ENCODE peak calls at places on chromosomes 3 and 15, in nine cellular contexts. One of them, this sample, is unnamed.

GRCh38 chr3:79167651-79168416 is 600.0 kb downstream of the ROBO1 start:
- DNase-seq in IMR-90: peak; percentile 97
- DNase-seq in esophagus muscularis mucosa: no peak
- DNase-seq in HT1080: peak; percentile 78
- DNase-seq in stimulated activated CD4-positive, alpha-beta T cell treated with anti-CD3 and anti-CD28 coated beads, Interleukin-15, amount 100 ng/mL, for 1 hour: no peak
- DNase-seq in heart left ventricle: no peak
- DNase-seq in ecto neural progenitor cell: no peak
- DNase-seq in stimulated activated naive B cell treated with anti-CD40 and anti-IgM and Interleukin-4, amounts not matched to agents 10 μg/mL and 1 μg/mL and 100 μg/mL, for 72 hours: no peak
- DNase-seq in AG04450: peak; percentile 86
- DNase-seq in this sample: no peak

GRCh38 chr15:66948294-66948693 is 117.1 kb upstream of the SMAD3 start:
- DNase-seq in IMR-90: peak; percentile 50
- DNase-seq in esophagus muscularis mucosa: no peak
- DNase-seq in HT1080: peak; percentile 52
- DNase-seq in stimulated activated CD4-positive, alpha-beta T cell treated with anti-CD3 and anti-CD28 coated beads, Interleukin-15, amount 100 ng/mL, for 1 hour: no peak
- DNase-seq in heart left ventricle: no peak
- DNase-seq in ecto neural progenitor cell: no peak
- DNase-seq in stimulated activated naive B cell treated with anti-CD40 and anti-IgM and Interleukin-4, amounts not matched to agents 10 μg/mL and 1 μg/mL and 100 μg/mL, for 72 hours: no peak
- DNase-seq in AG04450: no peak
- DNase-seq in this sample: no peak

GRCh38 chr3:158430968-158431367 is 140.0 kb upstream of the MLF1 start:
- DNase-seq in IMR-90: peak; percentile 42
- DNase-seq in esophagus muscularis mucosa: no peak
- DNase-seq in HT1080: no peak
- DNase-seq in stimulated activated CD4-positive, alpha-beta T cell treated with anti-CD3 and anti-CD28 coated beads, Interleukin-15, amount 100 ng/mL, for 1 hour: no peak
- DNase-seq in heart left ventricle: no peak
- DNase-seq in ecto neural progenitor cell: no peak
- DNase-seq in stimulated activated naive B cell treated with anti-CD40 and anti-IgM and Interleukin-4, amounts not matched to agents 10 μg/mL and 1 μg/mL and 100 μg/mL, for 72 hours: no peak
- DNase-seq in AG04450: no peak
- DNase-seq in this sample: no peak

GRCh38 chr3:40756500-40756899 is 231.7 kb downstream of the ZNF621 start:
- DNase-seq in IMR-90: no peak
- DNase-seq in esophagus muscularis mucosa: no peak
- DNase-seq in HT1080: no peak
- DNase-seq in stimulated activated CD4-positive, alpha-beta T cell treated with anti-CD3 and anti-CD28 coated beads, Interleukin-15, amount 100 ng/mL, for 1 hour: no peak
- DNase-seq in heart left ventricle: no peak
- DNase-seq in ecto neural progenitor cell: no peak
- DNase-seq in stimulated activated naive B cell treated with anti-CD40 and anti-IgM and Interleukin-4, amounts not matched to agents 10 μg/mL and 1 μg/mL and 100 μg/mL, for 72 hours: no peak
- DNase-seq in AG04450: no peak
- DNase-seq in this sample: no peak

GRCh38 chr3:122760457-122761271 is 33.0 kb downstream of the HSPBAP1 start:
- DNase-seq in IMR-90: no peak
- DNase-seq in esophagus muscularis mucosa: no peak
- DNase-seq in HT1080: no peak
- DNase-seq in stimulated activated CD4-positive, alpha-beta T cell treated with anti-CD3 and anti-CD28 coated beads, Interleukin-15, amount 100 ng/mL, for 1 hour: no peak
- DNase-seq in heart left ventricle: no peak
- DNase-seq in ecto neural progenitor cell: no peak
- DNase-seq in stimulated activated naive B cell treated with anti-CD40 and anti-IgM and Interleukin-4, amounts not matched to agents 10 μg/mL and 1 μg/mL and 100 μg/mL, for 72 hours: no peak
- DNase-seq in AG04450: no peak
- DNase-seq in this sample: no peak

GRCh38 chr3:27046346-27046745 is 322.8 kb downstream of the NEK10 start:
- DNase-seq in IMR-90: no peak
- DNase-seq in esophagus muscularis mucosa: no peak
- DNase-seq in HT1080: no peak
- DNase-seq in stimulated activated CD4-positive, alpha-beta T cell treated with anti-CD3 and anti-CD28 coated beads, Interleukin-15, amount 100 ng/mL, for 1 hour: no peak
- DNase-seq in heart left ventricle: no peak
- DNase-seq in ecto neural progenitor cell: no peak
- DNase-seq in stimulated activated naive B cell treated with anti-CD40 and anti-IgM and Interleukin-4, amounts not matched to agents 10 μg/mL and 1 μg/mL and 100 μg/mL, for 72 hours: no peak
- DNase-seq in AG04450: no peak
- DNase-seq in this sample: no peak

GRCh38 chr3:181723064-181723463 is 11.3 kb downstream of the SOX2 start:
- DNase-seq in IMR-90: no peak
- DNase-seq in esophagus muscularis mucosa: no peak
- DNase-seq in HT1080: no peak
- DNase-seq in stimulated activated CD4-positive, alpha-beta T cell treated with anti-CD3 and anti-CD28 coated beads, Interleukin-15, amount 100 ng/mL, for 1 hour: no peak
- DNase-seq in heart left ventricle: no peak
- DNase-seq in ecto neural progenitor cell: no peak
- DNase-seq in stimulated activated naive B cell treated with anti-CD40 and anti-IgM and Interleukin-4, amounts not matched to agents 10 μg/mL and 1 μg/mL and 100 μg/mL, for 72 hours: no peak
- DNase-seq in AG04450: no peak
- DNase-seq in this sample: no peak

GRCh38 chr3:100963041-100963440 is 30.2 kb downstream of the ABI3BP start:
- DNase-seq in IMR-90: no peak
- DNase-seq in esophagus muscularis mucosa: no peak
- DNase-seq in HT1080: no peak
- DNase-seq in stimulated activated CD4-positive, alpha-beta T cell treated with anti-CD3 and anti-CD28 coated beads, Interleukin-15, amount 100 ng/mL, for 1 hour: no peak
- DNase-seq in heart left ventricle: no peak
- DNase-seq in ecto neural progenitor cell: no peak
- DNase-seq in stimulated activated naive B cell treated with anti-CD40 and anti-IgM and Interleukin-4, amounts not matched to agents 10 μg/mL and 1 μg/mL and 100 μg/mL, for 72 hours: no peak
- DNase-seq in AG04450: no peak
- DNase-seq in this sample: no peak

GRCh38 chr3:124784686-124785382 is 54.6 kb downstream of the UMPS start:
- DNase-seq in IMR-90: no peak
- DNase-seq in esophagus muscularis mucosa: no peak
- DNase-seq in HT1080: no peak
- DNase-seq in stimulated activated CD4-positive, alpha-beta T cell treated with anti-CD3 and anti-CD28 coated beads, Interleukin-15, amount 100 ng/mL, for 1 hour: no peak
- DNase-seq in heart left ventricle: no peak
- DNase-seq in ecto neural progenitor cell: no peak
- DNase-seq in stimulated activated naive B cell treated with anti-CD40 and anti-IgM and Interleukin-4, amounts not matched to agents 10 μg/mL and 1 μg/mL and 100 μg/mL, for 72 hours: peak; percentile 23
- DNase-seq in AG04450: no peak
- DNase-seq in this sample: no peak

GRCh38 chr3:45623846-45624245 is 29.3 kb downstream of the LIMD1 start:
- DNase-seq in IMR-90: no peak
- DNase-seq in esophagus muscularis mucosa: no peak
- DNase-seq in HT1080: no peak
- DNase-seq in stimulated activated CD4-positive, alpha-beta T cell treated with anti-CD3 and anti-CD28 coated beads, Interleukin-15, amount 100 ng/mL, for 1 hour: no peak
- DNase-seq in heart left ventricle: no peak
- DNase-seq in ecto neural progenitor cell: no peak
- DNase-seq in stimulated activated naive B cell treated with anti-CD40 and anti-IgM and Interleukin-4, amounts not matched to agents 10 μg/mL and 1 μg/mL and 100 μg/mL, for 72 hours: no peak
- DNase-seq in AG04450: no peak
- DNase-seq in this sample: no peak

GRCh38 chr3:127779747-127780146 is 42.6 kb downstream of the MGLL start:
- DNase-seq in IMR-90: peak; percentile 69
- DNase-seq in esophagus muscularis mucosa: no peak
- DNase-seq in HT1080: peak; percentile 86
- DNase-seq in stimulated activated CD4-positive, alpha-beta T cell treated with anti-CD3 and anti-CD28 coated beads, Interleukin-15, amount 100 ng/mL, for 1 hour: no peak
- DNase-seq in heart left ventricle: no peak
- DNase-seq in ecto neural progenitor cell: no peak
- DNase-seq in stimulated activated naive B cell treated with anti-CD40 and anti-IgM and Interleukin-4, amounts not matched to agents 10 μg/mL and 1 μg/mL and 100 μg/mL, for 72 hours: peak; percentile 30
- DNase-seq in AG04450: no peak
- DNase-seq in this sample: no peak

GRCh38 chr15:64749999-64750657 is 25.3 kb downstream of the RBPMS2 start:
- DNase-seq in IMR-90: peak; percentile 57
- DNase-seq in esophagus muscularis mucosa: no peak
- DNase-seq in HT1080: peak; percentile 50
- DNase-seq in stimulated activated CD4-positive, alpha-beta T cell treated with anti-CD3 and anti-CD28 coated beads, Interleukin-15, amount 100 ng/mL, for 1 hour: no peak
- DNase-seq in heart left ventricle: peak; percentile 75
- DNase-seq in ecto neural progenitor cell: peak; percentile 79
- DNase-seq in stimulated activated naive B cell treated with anti-CD40 and anti-IgM and Interleukin-4, amounts not matched to agents 10 μg/mL and 1 μg/mL and 100 μg/mL, for 72 hours: no peak
- DNase-seq in AG04450: no peak
- DNase-seq in this sample: no peak

GRCh38 chr3:128319107-128319506 is 147.6 kb downstream of the DNAJB8 start:
- DNase-seq in IMR-90: no peak
- DNase-seq in esophagus muscularis mucosa: no peak
- DNase-seq in HT1080: no peak
- DNase-seq in stimulated activated CD4-positive, alpha-beta T cell treated with anti-CD3 and anti-CD28 coated beads, Interleukin-15, amount 100 ng/mL, for 1 hour: no peak
- DNase-seq in heart left ventricle: no peak
- DNase-seq in ecto neural progenitor cell: peak; percentile 29
- DNase-seq in stimulated activated naive B cell treated with anti-CD40 and anti-IgM and Interleukin-4, amounts not matched to agents 10 μg/mL and 1 μg/mL and 100 μg/mL, for 72 hours: no peak
- DNase-seq in AG04450: no peak
- DNase-seq in this sample: no peak

GRCh38 chr3:79204351-79204750 is 563.4 kb downstream of the ROBO1 start:
- DNase-seq in IMR-90: no peak
- DNase-seq in esophagus muscularis mucosa: no peak
- DNase-seq in HT1080: no peak
- DNase-seq in stimulated activated CD4-positive, alpha-beta T cell treated with anti-CD3 and anti-CD28 coated beads, Interleukin-15, amount 100 ng/mL, for 1 hour: no peak
- DNase-seq in heart left ventricle: no peak
- DNase-seq in ecto neural progenitor cell: no peak
- DNase-seq in stimulated activated naive B cell treated with anti-CD40 and anti-IgM and Interleukin-4, amounts not matched to agents 10 μg/mL and 1 μg/mL and 100 μg/mL, for 72 hours: no peak
- DNase-seq in AG04450: no peak
- DNase-seq in this sample: no peak

GRCh38 chr15:73495171-73495570 is 52.2 kb downstream of the REC114 start:
- DNase-seq in IMR-90: no peak
- DNase-seq in esophagus muscularis mucosa: no peak
- DNase-seq in HT1080: no peak
- DNase-seq in stimulated activated CD4-positive, alpha-beta T cell treated with anti-CD3 and anti-CD28 coated beads, Interleukin-15, amount 100 ng/mL, for 1 hour: no peak
- DNase-seq in heart left ventricle: no peak
- DNase-seq in ecto neural progenitor cell: no peak
- DNase-seq in stimulated activated naive B cell treated with anti-CD40 and anti-IgM and Interleukin-4, amounts not matched to agents 10 μg/mL and 1 μg/mL and 100 μg/mL, for 72 hours: no peak
- DNase-seq in AG04450: no peak
- DNase-seq in this sample: no peak

GRCh38 chr3:53795176-53795575 is 51.0 kb downstream of the CHDH start:
- DNase-seq in IMR-90: no peak
- DNase-seq in esophagus muscularis mucosa: no peak
- DNase-seq in HT1080: no peak
- DNase-seq in stimulated activated CD4-positive, alpha-beta T cell treated with anti-CD3 and anti-CD28 coated beads, Interleukin-15, amount 100 ng/mL, for 1 hour: no peak
- DNase-seq in heart left ventricle: no peak
- DNase-seq in ecto neural progenitor cell: no peak
- DNase-seq in stimulated activated naive B cell treated with anti-CD40 and anti-IgM and Interleukin-4, amounts not matched to agents 10 μg/mL and 1 μg/mL and 100 μg/mL, for 72 hours: no peak
- DNase-seq in AG04450: no peak
- DNase-seq in this sample: no peak

GRCh38 chr3:152650177-152650576 is 184.8 kb upstream of the P2RY1 start:
- DNase-seq in IMR-90: no peak
- DNase-seq in esophagus muscularis mucosa: no peak
- DNase-seq in HT1080: peak; percentile 17
- DNase-seq in stimulated activated CD4-positive, alpha-beta T cell treated with anti-CD3 and anti-CD28 coated beads, Interleukin-15, amount 100 ng/mL, for 1 hour: no peak
- DNase-seq in heart left ventricle: no peak
- DNase-seq in ecto neural progenitor cell: no peak
- DNase-seq in stimulated activated naive B cell treated with anti-CD40 and anti-IgM and Interleukin-4, amounts not matched to agents 10 μg/mL and 1 μg/mL and 100 μg/mL, for 72 hours: no peak
- DNase-seq in AG04450: no peak
- DNase-seq in this sample: no peak

GRCh38 chr3:131535131-131535530 is 32.4 kb upstream of the MRPL3 start:
- DNase-seq in IMR-90: peak; percentile 16
- DNase-seq in esophagus muscularis mucosa: no peak
- DNase-seq in HT1080: peak; percentile 39
- DNase-seq in stimulated activated CD4-positive, alpha-beta T cell treated with anti-CD3 and anti-CD28 coated beads, Interleukin-15, amount 100 ng/mL, for 1 hour: no peak
- DNase-seq in heart left ventricle: no peak
- DNase-seq in ecto neural progenitor cell: no peak
- DNase-seq in stimulated activated naive B cell treated with anti-CD40 and anti-IgM and Interleukin-4, amounts not matched to agents 10 μg/mL and 1 μg/mL and 100 μg/mL, for 72 hours: no peak
- DNase-seq in AG04450: no peak
- DNase-seq in this sample: no peak

GRCh38 chr3:158794936-158795518 is 6.8 kb upstream of the MFSD1 start:
- DNase-seq in IMR-90: peak; percentile 59
- DNase-seq in esophagus muscularis mucosa: no peak
- DNase-seq in HT1080: peak; percentile 61
- DNase-seq in stimulated activated CD4-positive, alpha-beta T cell treated with anti-CD3 and anti-CD28 coated beads, Interleukin-15, amount 100 ng/mL, for 1 hour: no peak
- DNase-seq in heart left ventricle: no peak
- DNase-seq in ecto neural progenitor cell: no peak
- DNase-seq in stimulated activated naive B cell treated with anti-CD40 and anti-IgM and Interleukin-4, amounts not matched to agents 10 μg/mL and 1 μg/mL and 100 μg/mL, for 72 hours: no peak
- DNase-seq in AG04450: no peak
- DNase-seq in this sample: no peak

GRCh38 chr3:17469520-17469919 is 272.9 kb downstream of the TBC1D5 start:
- DNase-seq in IMR-90: no peak
- DNase-seq in esophagus muscularis mucosa: no peak
- DNase-seq in HT1080: no peak
- DNase-seq in stimulated activated CD4-positive, alpha-beta T cell treated with anti-CD3 and anti-CD28 coated beads, Interleukin-15, amount 100 ng/mL, for 1 hour: no peak
- DNase-seq in heart left ventricle: no peak
- DNase-seq in ecto neural progenitor cell: no peak
- DNase-seq in stimulated activated naive B cell treated with anti-CD40 and anti-IgM and Interleukin-4, amounts not matched to agents 10 μg/mL and 1 μg/mL and 100 μg/mL, for 72 hours: no peak
- DNase-seq in AG04450: no peak
- DNase-seq in this sample: no peak

GRCh38 chr3:44104043-44104442 is 137.6 kb upstream of the TOPAZ1 start:
- DNase-seq in IMR-90: no peak
- DNase-seq in esophagus muscularis mucosa: peak; percentile 83
- DNase-seq in HT1080: no peak
- DNase-seq in stimulated activated CD4-positive, alpha-beta T cell treated with anti-CD3 and anti-CD28 coated beads, Interleukin-15, amount 100 ng/mL, for 1 hour: no peak
- DNase-seq in heart left ventricle: no peak
- DNase-seq in ecto neural progenitor cell: no peak
- DNase-seq in stimulated activated naive B cell treated with anti-CD40 and anti-IgM and Interleukin-4, amounts not matched to agents 10 μg/mL and 1 μg/mL and 100 μg/mL, for 72 hours: no peak
- DNase-seq in AG04450: no peak
- DNase-seq in this sample: no peak

GRCh38 chr3:192445768-192446644 is 281.3 kb downstream of the FGF12 start:
- DNase-seq in IMR-90: no peak
- DNase-seq in esophagus muscularis mucosa: no peak
- DNase-seq in HT1080: peak; percentile 35
- DNase-seq in stimulated activated CD4-positive, alpha-beta T cell treated with anti-CD3 and anti-CD28 coated beads, Interleukin-15, amount 100 ng/mL, for 1 hour: no peak
- DNase-seq in heart left ventricle: peak; percentile 62
- DNase-seq in ecto neural progenitor cell: no peak
- DNase-seq in stimulated activated naive B cell treated with anti-CD40 and anti-IgM and Interleukin-4, amounts not matched to agents 10 μg/mL and 1 μg/mL and 100 μg/mL, for 72 hours: no peak
- DNase-seq in AG04450: no peak
- DNase-seq in this sample: no peak

GRCh38 chr3:167814441-167814951 is 79.0 kb downstream of the SERPINI1 start:
- DNase-seq in IMR-90: peak; percentile 11
- DNase-seq in esophagus muscularis mucosa: no peak
- DNase-seq in HT1080: peak; percentile 74
- DNase-seq in stimulated activated CD4-positive, alpha-beta T cell treated with anti-CD3 and anti-CD28 coated beads, Interleukin-15, amount 100 ng/mL, for 1 hour: no peak
- DNase-seq in heart left ventricle: peak; percentile 39
- DNase-seq in ecto neural progenitor cell: no peak
- DNase-seq in stimulated activated naive B cell treated with anti-CD40 and anti-IgM and Interleukin-4, amounts not matched to agents 10 μg/mL and 1 μg/mL and 100 μg/mL, for 72 hours: no peak
- DNase-seq in AG04450: no peak
- DNase-seq in this sample: no peak

GRCh38 chr15:39629376-39629775 is 48.5 kb downstream of the THBS1 start:
- DNase-seq in IMR-90: peak; percentile 43
- DNase-seq in esophagus muscularis mucosa: no peak
- DNase-seq in HT1080: peak; percentile 90
- DNase-seq in stimulated activated CD4-positive, alpha-beta T cell treated with anti-CD3 and anti-CD28 coated beads, Interleukin-15, amount 100 ng/mL, for 1 hour: peak; percentile 50
- DNase-seq in heart left ventricle: no peak
- DNase-seq in ecto neural progenitor cell: no peak
- DNase-seq in stimulated activated naive B cell treated with anti-CD40 and anti-IgM and Interleukin-4, amounts not matched to agents 10 μg/mL and 1 μg/mL and 100 μg/mL, for 72 hours: no peak
- DNase-seq in AG04450: no peak
- DNase-seq in this sample: no peak

GRCh38 chr3:147008886-147009285 is 397.5 kb downstream of the ZIC4 start:
- DNase-seq in IMR-90: no peak
- DNase-seq in esophagus muscularis mucosa: no peak
- DNase-seq in HT1080: no peak
- DNase-seq in stimulated activated CD4-positive, alpha-beta T cell treated with anti-CD3 and anti-CD28 coated beads, Interleukin-15, amount 100 ng/mL, for 1 hour: no peak
- DNase-seq in heart left ventricle: no peak
- DNase-seq in ecto neural progenitor cell: no peak
- DNase-seq in stimulated activated naive B cell treated with anti-CD40 and anti-IgM and Interleukin-4, amounts not matched to agents 10 μg/mL and 1 μg/mL and 100 μg/mL, for 72 hours: no peak
- DNase-seq in AG04450: no peak
- DNase-seq in this sample: no peak

GRCh38 chr3:41328916-41329315 is 129.6 kb downstream of the CTNNB1 start:
- DNase-seq in IMR-90: peak; percentile 38
- DNase-seq in esophagus muscularis mucosa: no peak
- DNase-seq in HT1080: no peak
- DNase-seq in stimulated activated CD4-positive, alpha-beta T cell treated with anti-CD3 and anti-CD28 coated beads, Interleukin-15, amount 100 ng/mL, for 1 hour: no peak
- DNase-seq in heart left ventricle: no peak
- DNase-seq in ecto neural progenitor cell: no peak
- DNase-seq in stimulated activated naive B cell treated with anti-CD40 and anti-IgM and Interleukin-4, amounts not matched to agents 10 μg/mL and 1 μg/mL and 100 μg/mL, for 72 hours: no peak
- DNase-seq in AG04450: no peak
- DNase-seq in this sample: no peak